ENCODE peak calls at places on chromosomes 12 and 14, in seven cellular contexts. One of them, this sample, is unnamed.
A peak's percentile ranks its signal among the peaks of the same experiment; 100 is the strongest.

GRCh38 chr12:107318804-107319535 is 225.6 kb upstream of the CRY1 start:
- DNase-seq in astrocyte of the spinal cord: peak; percentile 70
- DNase-seq in adrenal gland: no peak
- DNase-seq in WERI-Rb-1: peak; percentile 41
- DNase-seq in HFF-Myc: no peak
- DNase-seq in omental fat pad: no peak
- DNase-seq in HFFc6: no peak
- DNase-seq in this sample: peak; percentile 63

GRCh38 chr12:96194901-96195844 is 998 bp downstream of the ELK3 start:
- DNase-seq in astrocyte of the spinal cord: peak; percentile 91
- DNase-seq in WERI-Rb-1: no peak
- DNase-seq in adrenal gland: peak; percentile 56
- DNase-seq in HFF-Myc: peak; percentile 65
- DNase-seq in HFFc6: peak; percentile 84
- DNase-seq in omental fat pad: no peak
- DNase-seq in this sample: peak; percentile 91

GRCh38 chr12:89469361-89469760 is 55.2 kb downstream of the GALNT4 start:
- DNase-seq in adrenal gland: no peak
- DNase-seq in HFF-Myc: no peak
- DNase-seq in WERI-Rb-1: no peak
- DNase-seq in omental fat pad: no peak
- DNase-seq in HFFc6: peak; percentile 52
- DNase-seq in astrocyte of the spinal cord: peak; percentile 73
- DNase-seq in this sample: peak; percentile 64

GRCh38 chr14:68458840-68459469 is 333.9 kb downstream of the ZFP36L1 start:
- DNase-seq in adrenal gland: peak; percentile 52
- DNase-seq in WERI-Rb-1: peak; percentile 72
- DNase-seq in astrocyte of the spinal cord: peak; percentile 85
- DNase-seq in HFFc6: peak; percentile 46
- DNase-seq in omental fat pad: no peak
- DNase-seq in HFF-Myc: no peak
- DNase-seq in this sample: peak; percentile 87

GRCh38 chr14:78253986-78254385 is 83.8 kb downstream of the NRXN3 start:
- DNase-seq in astrocyte of the spinal cord: peak; percentile 71
- DNase-seq in adrenal gland: no peak
- DNase-seq in WERI-Rb-1: no peak
- DNase-seq in HFF-Myc: no peak
- DNase-seq in omental fat pad: no peak
- DNase-seq in HFFc6: peak; percentile 69
- DNase-seq in this sample: peak; percentile 92

GRCh38 chr12:46459881-46460545 is 87.4 kb upstream of the SLC38A2 start:
- DNase-seq in adrenal gland: no peak
- DNase-seq in HFFc6: no peak
- DNase-seq in astrocyte of the spinal cord: no peak
- DNase-seq in omental fat pad: no peak
- DNase-seq in WERI-Rb-1: no peak
- DNase-seq in HFF-Myc: no peak
- DNase-seq in this sample: no peak

GRCh38 chr12:84270470-84271140 is 642.0 kb downstream of the SLC6A15 start:
- DNase-seq in omental fat pad: no peak
- DNase-seq in astrocyte of the spinal cord: no peak
- DNase-seq in HFF-Myc: no peak
- DNase-seq in adrenal gland: no peak
- DNase-seq in HFFc6: no peak
- DNase-seq in WERI-Rb-1: no peak
- DNase-seq in this sample: peak; percentile 30

GRCh38 chr12:23959826-23960225 is 10.4 kb upstream of the SOX5 start:
- DNase-seq in HFFc6: no peak
- DNase-seq in WERI-Rb-1: no peak
- DNase-seq in adrenal gland: no peak
- DNase-seq in omental fat pad: no peak
- DNase-seq in astrocyte of the spinal cord: no peak
- DNase-seq in HFF-Myc: no peak
- DNase-seq in this sample: no peak

GRCh38 chr12:110270125-110270962 is 10.7 kb upstream of the ATP2A2 start:
- DNase-seq in HFFc6: peak; percentile 31
- DNase-seq in HFF-Myc: peak; percentile 42
- DNase-seq in omental fat pad: no peak
- DNase-seq in astrocyte of the spinal cord: peak; percentile 51
- DNase-seq in WERI-Rb-1: peak; percentile 86
- DNase-seq in adrenal gland: peak; percentile 79
- DNase-seq in this sample: peak; percentile 47

GRCh38 chr12:68793436-68793835 is 14.5 kb upstream of the MDM2 start:
- DNase-seq in astrocyte of the spinal cord: no peak
- DNase-seq in adrenal gland: no peak
- DNase-seq in WERI-Rb-1: no peak
- DNase-seq in omental fat pad: no peak
- DNase-seq in HFFc6: no peak
- DNase-seq in HFF-Myc: no peak
- DNase-seq in this sample: no peak

GRCh38 chr14:71521238-71521637 is 411.0 kb upstream of the RGS6 start:
- DNase-seq in astrocyte of the spinal cord: no peak
- DNase-seq in WERI-Rb-1: no peak
- DNase-seq in HFF-Myc: no peak
- DNase-seq in HFFc6: no peak
- DNase-seq in omental fat pad: no peak
- DNase-seq in adrenal gland: no peak
- DNase-seq in this sample: no peak

GRCh38 chr12:112419269-112420133 is 754 bp downstream of the PTPN11 start:
- DNase-seq in astrocyte of the spinal cord: peak; percentile 75
- DNase-seq in HFF-Myc: no peak
- DNase-seq in HFFc6: peak; percentile 80
- DNase-seq in adrenal gland: peak; percentile 81
- DNase-seq in omental fat pad: peak; percentile 59
- DNase-seq in WERI-Rb-1: no peak
- DNase-seq in this sample: peak; percentile 92

GRCh38 chr12:91620949-91621348 is 438.3 kb upstream of the DCN start:
- DNase-seq in omental fat pad: no peak
- DNase-seq in HFF-Myc: no peak
- DNase-seq in astrocyte of the spinal cord: peak; percentile 3
- DNase-seq in WERI-Rb-1: no peak
- DNase-seq in adrenal gland: no peak
- DNase-seq in HFFc6: no peak
- DNase-seq in this sample: no peak

GRCh38 chr14:73457050-73457934 is 1.1 kb downstream of the NUMB start:
- DNase-seq in WERI-Rb-1: peak; percentile 28
- DNase-seq in astrocyte of the spinal cord: peak; percentile 28
- DNase-seq in omental fat pad: peak; percentile 33
- DNase-seq in HFFc6: peak; percentile 14
- DNase-seq in adrenal gland: peak; percentile 35
- DNase-seq in HFF-Myc: no peak
- DNase-seq in this sample: peak; percentile 62

GRCh38 chr12:85130631-85131030 is 94.5 kb downstream of the LRRIQ1 start:
- DNase-seq in astrocyte of the spinal cord: no peak
- DNase-seq in HFFc6: no peak
- DNase-seq in adrenal gland: no peak
- DNase-seq in HFF-Myc: no peak
- DNase-seq in omental fat pad: no peak
- DNase-seq in WERI-Rb-1: no peak
- DNase-seq in this sample: no peak

GRCh38 chr12:119096429-119097202 is 82.1 kb upstream of the HSPB8 start:
- DNase-seq in astrocyte of the spinal cord: no peak
- DNase-seq in HFFc6: no peak
- DNase-seq in WERI-Rb-1: no peak
- DNase-seq in HFF-Myc: no peak
- DNase-seq in adrenal gland: no peak
- DNase-seq in omental fat pad: no peak
- DNase-seq in this sample: no peak

GRCh38 chr12:131647667-131648066 is 63.2 kb upstream of the SFSWAP start:
- DNase-seq in omental fat pad: no peak
- DNase-seq in WERI-Rb-1: no peak
- DNase-seq in adrenal gland: no peak
- DNase-seq in astrocyte of the spinal cord: no peak
- DNase-seq in HFFc6: no peak
- DNase-seq in HFF-Myc: no peak
- DNase-seq in this sample: no peak

GRCh38 chr12:132522586-132523380 is 32.8 kb downstream of the FBRSL1 start:
- DNase-seq in WERI-Rb-1: peak; percentile 88
- DNase-seq in adrenal gland: no peak
- DNase-seq in HFFc6: no peak
- DNase-seq in astrocyte of the spinal cord: no peak
- DNase-seq in omental fat pad: no peak
- DNase-seq in HFF-Myc: no peak
- DNase-seq in this sample: no peak

GRCh38 chr14:31898835-31899528 is 178.1 kb upstream of the ARHGAP5 start:
- DNase-seq in adrenal gland: no peak
- DNase-seq in HFF-Myc: no peak
- DNase-seq in WERI-Rb-1: no peak
- DNase-seq in astrocyte of the spinal cord: no peak
- DNase-seq in HFFc6: no peak
- DNase-seq in omental fat pad: no peak
- DNase-seq in this sample: peak; percentile 55

GRCh38 chr14:26199599-26200370 is 398.0 kb downstream of the NOVA1 start:
- DNase-seq in astrocyte of the spinal cord: peak; percentile 87
- DNase-seq in HFF-Myc: no peak
- DNase-seq in HFFc6: no peak
- DNase-seq in adrenal gland: no peak
- DNase-seq in WERI-Rb-1: no peak
- DNase-seq in omental fat pad: no peak
- DNase-seq in this sample: no peak

GRCh38 chr12:76441016-76441415 is 92.8 kb upstream of the BBS10 start:
- DNase-seq in WERI-Rb-1: no peak
- DNase-seq in omental fat pad: no peak
- DNase-seq in adrenal gland: no peak
- DNase-seq in HFFc6: no peak
- DNase-seq in astrocyte of the spinal cord: no peak
- DNase-seq in HFF-Myc: no peak
- DNase-seq in this sample: no peak

GRCh38 chr12:2458113-2458414 is 336.7 kb upstream of the FKBP4 start:
- DNase-seq in HFF-Myc: no peak
- DNase-seq in omental fat pad: no peak
- DNase-seq in adrenal gland: no peak
- DNase-seq in HFFc6: no peak
- DNase-seq in WERI-Rb-1: no peak
- DNase-seq in astrocyte of the spinal cord: no peak
- DNase-seq in this sample: no peak

GRCh38 chr12:101209319-101210302 is at the start of gene SLC5A8:
- DNase-seq in astrocyte of the spinal cord: no peak
- DNase-seq in omental fat pad: no peak
- DNase-seq in adrenal gland: no peak
- DNase-seq in HFFc6: no peak
- DNase-seq in WERI-Rb-1: peak; percentile 43
- DNase-seq in HFF-Myc: no peak
- DNase-seq in this sample: peak; percentile 11

GRCh38 chr14:33454022-33454645 is 496.7 kb downstream of the EGLN3 start:
- DNase-seq in astrocyte of the spinal cord: no peak
- DNase-seq in omental fat pad: no peak
- DNase-seq in HFF-Myc: no peak
- DNase-seq in WERI-Rb-1: no peak
- DNase-seq in HFFc6: no peak
- DNase-seq in adrenal gland: no peak
- DNase-seq in this sample: no peak

GRCh38 chr12:52415870-52416750 is 10.0 kb upstream of the KRT82 start:
- DNase-seq in omental fat pad: no peak
- DNase-seq in WERI-Rb-1: no peak
- DNase-seq in HFFc6: peak; percentile 33
- DNase-seq in adrenal gland: peak; percentile 63
- DNase-seq in HFF-Myc: peak; percentile 69
- DNase-seq in astrocyte of the spinal cord: peak; percentile 22
- DNase-seq in this sample: peak; percentile 96

GRCh38 chr14:76091036-76091435 is 60.7 kb upstream of the GPATCH2L start:
- DNase-seq in adrenal gland: no peak
- DNase-seq in astrocyte of the spinal cord: no peak
- DNase-seq in HFFc6: peak; percentile 7
- DNase-seq in HFF-Myc: peak; percentile 41
- DNase-seq in WERI-Rb-1: peak; percentile 85
- DNase-seq in omental fat pad: no peak
- DNase-seq in this sample: no peak
- TF ChIP-seq CTCF in adrenal gland: no peak
- TF ChIP-seq CTCF in astrocyte of the spinal cord: peak; percentile 23
- TF ChIP-seq CTCF in HFFc6: peak; percentile 26
- TF ChIP-seq CTCF in HFF-Myc: peak; percentile 41
- TF ChIP-seq CTCF in WERI-Rb-1: peak; percentile 87
- TF ChIP-seq CTCF in omental fat pad: no peak
- TF ChIP-seq CTCF in this sample: no peak

DNA sequence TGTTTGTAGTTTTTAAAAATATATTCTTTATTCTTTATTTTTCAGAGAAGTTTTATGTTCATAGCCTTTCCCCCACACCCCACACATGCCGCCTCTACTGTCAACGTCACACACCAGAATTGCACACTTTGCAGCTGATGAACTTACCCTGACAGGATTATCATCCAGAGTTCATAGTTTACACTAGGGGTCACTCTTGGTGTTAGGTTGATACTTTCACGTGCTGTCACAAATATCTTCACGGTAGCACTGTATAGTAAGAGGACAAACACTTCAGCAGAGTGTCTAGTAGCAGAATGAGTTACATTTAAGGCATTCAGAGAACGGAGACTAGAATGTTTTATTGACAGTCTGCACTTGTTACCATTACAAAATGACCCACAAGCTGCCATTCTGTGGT is 5.2 kb downstream of the DPPA3 start:
- DNase-seq in WERI-Rb-1: no peak
- DNase-seq in astrocyte of the spinal cord: no peak
- DNase-seq in adrenal gland: no peak
- DNase-seq in HFFc6: peak; percentile 2
- DNase-seq in HFF-Myc: no peak
- DNase-seq in omental fat pad: no peak
- DNase-seq in this sample: peak; percentile 2
- TF ChIP-seq CTCF in WERI-Rb-1: peak; percentile 29
- TF ChIP-seq CTCF in astrocyte of the spinal cord: no peak
- TF ChIP-seq CTCF in adrenal gland: no peak
- TF ChIP-seq CTCF in HFFc6: no peak
- TF ChIP-seq CTCF in HFF-Myc: no peak
- TF ChIP-seq CTCF in omental fat pad: no peak
- TF ChIP-seq CTCF in this sample: no peak

DNA sequence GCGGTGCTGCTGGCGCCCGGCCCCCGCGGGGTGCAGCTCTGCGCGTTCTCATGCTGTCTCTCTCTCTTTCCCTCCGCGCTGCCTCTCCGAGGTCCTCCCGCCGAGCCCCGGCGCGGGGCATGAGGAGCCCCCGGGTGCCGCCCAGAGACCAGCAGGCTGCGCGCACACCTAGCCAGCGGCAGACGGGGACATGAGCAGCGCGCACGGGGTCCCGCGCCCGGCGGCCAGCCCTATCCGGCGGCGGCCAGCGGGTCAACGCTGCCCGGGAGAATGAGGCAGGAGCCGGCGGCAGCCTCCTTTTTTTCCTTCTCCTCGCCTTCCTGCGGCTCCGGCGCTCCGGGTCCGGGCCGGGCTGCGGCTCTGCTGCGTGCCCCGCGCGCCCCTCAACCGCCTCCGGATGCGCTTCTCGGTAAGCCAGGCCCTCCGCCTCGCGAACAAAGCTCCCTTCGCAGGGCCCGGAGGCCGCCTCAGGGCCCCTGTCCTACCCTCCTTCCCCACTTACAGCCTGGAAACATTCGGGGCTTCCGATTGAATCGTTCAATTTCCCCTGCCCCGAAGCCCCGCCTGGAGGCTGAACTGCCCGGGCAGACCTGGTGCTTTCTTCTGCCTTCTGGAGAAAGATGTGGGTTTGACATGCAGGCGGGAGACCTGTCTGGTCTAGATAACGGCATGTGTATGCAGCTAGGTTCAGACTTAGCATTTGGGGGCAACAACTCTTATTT is at the start of gene TUNAR:
- DNase-seq in astrocyte of the spinal cord: no peak
- DNase-seq in adrenal gland: no peak
- DNase-seq in WERI-Rb-1: peak; percentile 40
- DNase-seq in HFFc6: no peak
- DNase-seq in omental fat pad: no peak
- DNase-seq in HFF-Myc: no peak
- DNase-seq in this sample: no peak
- TF ChIP-seq CTCF in astrocyte of the spinal cord: no peak
- TF ChIP-seq CTCF in adrenal gland: no peak
- TF ChIP-seq CTCF in WERI-Rb-1: no peak
- TF ChIP-seq CTCF in HFFc6: no peak
- TF ChIP-seq CTCF in omental fat pad: no peak
- TF ChIP-seq CTCF in HFF-Myc: no peak
- TF ChIP-seq CTCF in this sample: no peak

GRCh38 chr14:76682367-76682766 is 78.9 kb upstream of the VASH1 start:
- DNase-seq in WERI-Rb-1: no peak
- DNase-seq in astrocyte of the spinal cord: no peak
- DNase-seq in omental fat pad: no peak
- DNase-seq in adrenal gland: no peak
- DNase-seq in HFFc6: no peak
- DNase-seq in HFF-Myc: no peak
- DNase-seq in this sample: no peak
- TF ChIP-seq CTCF in WERI-Rb-1: no peak
- TF ChIP-seq CTCF in astrocyte of the spinal cord: no peak
- TF ChIP-seq CTCF in omental fat pad: no peak
- TF ChIP-seq CTCF in adrenal gland: no peak
- TF ChIP-seq CTCF in HFFc6: no peak
- TF ChIP-seq CTCF in HFF-Myc: no peak
- TF ChIP-seq CTCF in this sample: no peak

This sample was measured in epithelial cell of esophagus.